ENCODE peak calls at places on chromosomes 16 and 17, in five cellular contexts. X, F, U, B and G are unnamed samples.

GRCh38 chr17:48577330-48577945 is 712 bp downstream of the HOXB4 start:
- DNase-seq in X (no peak), F (no peak), U (peak), B (no peak), G (no peak)

GRCh38 chr16:79325211-79325610 is 275.3 kb downstream of the MAF start:
- DNase-seq in X (no peak), F (no peak), U (no peak), B (no peak), G (no peak)

GRCh38 chr16:70736454-70737376 is 50.9 kb upstream of the MTSS2 start:
- DNase-seq in X (no peak), F (peak), U (peak), B (no peak), G (no peak)

GRCh38 chr16:86074651-86075487 is 175.9 kb downstream of the IRF8 start:
- DNase-seq in X (no peak), F (no peak), U (no peak), B (no peak), G (peak)

GRCh38 chr17:49748791-49749190 is 15.1 kb downstream of the FAM117A start:
- DNase-seq in X (no peak), F (no peak), U (no peak), B (no peak), G (no peak)

GRCh38 chr16:27547134-27547533 is 2.6 kb downstream of the GTF3C1 start:
- DNase-seq in X (peak), F (no peak), U (peak), B (no peak), G (no peak)

GRCh38 chr16:588639-588888 is 1.3 kb upstream of the RAB40C start:
- DNase-seq in X (peak), F (peak), U (peak), B (peak), G (peak)

GRCh38 chr17:42895185-42895555 is 5.4 kb upstream of the G6PC1 start:
- DNase-seq in X (peak), F (peak), U (peak), B (peak), G (peak)

GRCh38 chr17:72984925-72985322 is 107.6 kb downstream of the SLC39A11 start:
- DNase-seq in X (no peak), F (no peak), U (no peak), B (peak), G (no peak)

GRCh38 chr16:68902376-68903345 is 59.3 kb downstream of the TANGO6 start:
- DNase-seq in X (peak), F (no peak), U (peak), B (peak), G (no peak)

GRCh38 chr17:42142371-42142896 is 12.4 kb downstream of the RAB5C start:
- DNase-seq in X (peak), F (no peak), U (peak), B (no peak), G (no peak)

GRCh38 chr16:81473561-81473960 is 29.0 kb downstream of the CMIP start:
- DNase-seq in X (peak), F (no peak), U (peak), B (no peak), G (no peak)

GRCh38 chr17:74972107-74972972 is at the start of gene HID1:
- DNase-seq in X (no peak), F (peak), U (no peak), B (peak), G (no peak)

GRCh38 chr16:85678821-85679220 is 9.9 kb downstream of the GINS2 start:
- DNase-seq in X (no peak), F (no peak), U (no peak), B (no peak), G (no peak)

GRCh38 chr16:24539850-24540484 is 601 bp downstream of the RBBP6 start:
- DNase-seq in X (no peak), F (peak), U (no peak), B (no peak), G (peak)

GRCh38 chr16:24540575-24541240 is 1.3 kb downstream of the RBBP6 start:
- DNase-seq in X (peak), F (no peak), U (no peak), B (no peak), G (no peak)

GRCh38 chr16:24544640-24545039 is 5.3 kb downstream of the RBBP6 start:
- DNase-seq in X (peak), F (no peak), U (peak), B (no peak), G (no peak)

GRCh38 chr16:24541534-24541933 is 2.2 kb downstream of the RBBP6 start:
- DNase-seq in X (no peak), F (no peak), U (no peak), B (no peak), G (no peak)

GRCh38 chr16:24543949-24544348 is 4.6 kb downstream of the RBBP6 start:
- DNase-seq in X (no peak), F (no peak), U (no peak), B (no peak), G (no peak)
- H3K4me3 ChIP-seq in X (no peak), F (peak), U (no peak), B (peak), G (peak)

GRCh38 chr17:18921912-18922451 is 30.0 kb upstream of the SLC5A10 start:
- DNase-seq in X (peak), F (no peak), U (peak), B (no peak), G (no peak)
- H3K4me3 ChIP-seq in X (no peak), F (no peak), U (no peak), B (no peak), G (no peak)

GRCh38 chr16:2983706-2984136 is 3.5 kb upstream of the PKMYT1 start:
- DNase-seq in X (peak), F (peak), U (peak), B (peak), G (peak)
- H3K4me3 ChIP-seq in X (peak), F (no peak), U (peak), B (peak), G (peak)

GRCh38 chr17:81418710-81419332 is 23.6 kb downstream of the BAHCC1 start:
- DNase-seq in X (peak), F (no peak), U (peak), B (no peak), G (no peak)
- H3K4me3 ChIP-seq in X (no peak), F (no peak), U (no peak), B (peak), G (peak)

GRCh38 chr17:83131268-83132011 is 52.0 kb downstream of the METRNL start:
- DNase-seq in X (no peak), F (no peak), U (no peak), B (no peak), G (peak)
- H3K4me3 ChIP-seq in X (no peak), F (no peak), U (no peak), B (no peak), G (no peak)

DNA sequence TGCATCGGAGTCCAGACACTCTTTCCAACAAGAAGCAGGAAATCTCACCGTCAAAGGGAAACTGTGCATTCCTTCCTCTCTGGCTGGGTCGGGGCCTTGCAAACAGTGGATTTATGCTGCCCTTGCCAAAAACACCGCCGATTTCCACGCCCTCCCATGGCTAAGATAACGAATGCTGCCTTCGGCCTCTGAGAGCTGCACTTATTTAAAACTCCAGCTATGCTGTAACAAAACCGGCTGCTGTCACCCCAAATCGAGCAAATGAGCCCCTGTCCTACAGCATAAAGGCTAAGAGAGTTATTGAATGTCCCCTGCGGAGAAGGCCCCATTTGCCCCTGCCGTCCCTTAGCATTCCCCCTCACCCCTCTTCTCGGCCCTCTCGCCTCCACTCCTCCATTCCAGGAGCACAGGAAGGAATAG is 275.5 kb upstream of the IRX5 start:
- DNase-seq in X (peak), F (peak), U (peak), B (no peak), G (peak)
- H3K4me3 ChIP-seq in X (no peak), F (no peak), U (no peak), B (no peak), G (peak)

DNA sequence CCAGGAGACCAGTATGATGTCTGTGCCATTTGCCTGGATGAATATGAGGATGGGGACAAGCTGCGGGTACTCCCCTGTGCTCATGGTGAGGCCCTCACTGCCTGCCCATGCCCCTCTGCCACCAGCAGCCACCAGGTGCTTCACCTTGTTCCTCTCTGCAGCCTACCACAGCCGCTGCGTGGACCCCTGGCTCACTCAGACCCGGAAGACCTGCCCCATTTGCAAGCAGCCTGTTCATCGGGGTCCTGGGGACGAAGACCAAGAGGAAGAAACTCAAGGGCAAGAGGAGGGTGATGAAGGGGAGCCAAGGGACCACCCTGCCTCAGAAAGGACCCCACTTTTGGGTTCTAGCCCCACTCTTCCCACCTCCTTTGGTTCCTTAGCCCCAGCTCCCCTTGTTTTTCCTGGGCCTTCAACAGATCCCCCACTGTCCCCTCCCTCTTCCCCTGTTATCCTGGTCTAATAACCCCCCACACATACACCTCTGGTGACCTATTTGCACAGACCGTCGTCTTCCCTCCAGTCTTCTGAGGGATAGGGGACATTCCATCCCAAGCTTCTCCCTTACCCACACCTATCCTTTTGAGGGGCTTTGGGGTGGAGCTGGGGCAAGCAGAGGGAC is 3.7 kb downstream of the PFN1 start:
- DNase-seq in X (no peak), F (no peak), U (no peak), B (no peak), G (no peak)
- H3K4me3 ChIP-seq in X (no peak), F (no peak), U (peak), B (no peak), G (no peak)